ENCODE peak calls at places on chromosomes 16 and 17, in seven cellular contexts. J is IMR-90, F is HCT116, I is adrenal gland, C is body of pancreas, Q is uterus, H is ovary. U is an unnamed sample.

GRCh38 chr16:1374418-1375297 is 22.9 kb downstream of the GNPTG start:
- DNase-seq in J (no peak), F (no peak), I (no peak), C (no peak), Q (no peak), H (no peak), U (no peak)

GRCh38 chr16:22232277-22233049 is 26.4 kb downstream of the EEF2K start:
- DNase-seq in J (peak; percentile 72), F (peak; percentile 92), I (peak; percentile 15), C (peak; percentile 92), Q (no peak), H (no peak), U (no peak)

GRCh38 chr17:81447331-81447933 is 52.2 kb downstream of the BAHCC1 start:
- DNase-seq in J (no peak), F (no peak), I (no peak), C (no peak), Q (no peak), H (no peak), U (no peak)

GRCh38 chr17:57494446-57494845 is 238.1 kb downstream of the MSI2 start:
- DNase-seq in J (no peak), F (no peak), I (no peak), C (no peak), Q (no peak), H (no peak), U (no peak)

GRCh38 chr17:44111777-44112176 is 11.7 kb downstream of the HDAC5 start:
- DNase-seq in J (no peak), F (no peak), I (no peak), C (no peak), Q (no peak), H (peak; percentile 64), U (no peak)

GRCh38 chr17:7403043-7403901 is 625 bp downstream of the TMEM256 start:
- DNase-seq in J (no peak), F (peak; percentile 62), I (peak; percentile 84), C (peak; percentile 61), Q (peak; percentile 71), H (peak; percentile 70), U (no peak)

GRCh38 chr17:82358467-82359350 is at the start of gene TEX19:
- DNase-seq in J (no peak), F (no peak), I (no peak), C (no peak), Q (no peak), H (no peak), U (no peak)

GRCh38 chr17:4080686-4081085 is 62.1 kb downstream of the ZZEF1 start:
- DNase-seq in J (no peak), F (no peak), I (no peak), C (no peak), Q (no peak), H (no peak), U (no peak)

GRCh38 chr16:87794485-87795078 is 28.8 kb upstream of the KLHDC4 start:
- DNase-seq in J (no peak), F (no peak), I (no peak), C (no peak), Q (no peak), H (no peak), U (no peak)

GRCh38 chr16:84326545-84326944 is 31.9 kb downstream of the WFDC1 start:
- DNase-seq in J (no peak), F (no peak), I (no peak), C (no peak), Q (no peak), H (no peak), U (no peak)

GRCh38 chr16:52404546-52404945 is 142.4 kb downstream of the TOX3 start:
- DNase-seq in J (no peak), F (no peak), I (no peak), C (no peak), Q (no peak), H (no peak), U (no peak)

GRCh38 chr16:27867122-27868110 is 196.1 kb downstream of the GSG1L start:
- DNase-seq in J (peak; percentile 51), F (peak; percentile 86), I (peak; percentile 68), C (peak; percentile 45), Q (peak; percentile 13), H (no peak), U (no peak)

GRCh38 chr16:9681556-9681955 is 500.7 kb downstream of the GRIN2A start:
- DNase-seq in J (no peak), F (no peak), I (no peak), C (no peak), Q (no peak), H (no peak), U (no peak)

GRCh38 chr17:29642171-29642611 is 19.5 kb upstream of the CORO6 start:
- DNase-seq in J (no peak), F (no peak), I (no peak), C (no peak), Q (no peak), H (no peak), U (peak; percentile 94)

GRCh38 chr17:21214777-21215541 is 998 bp upstream of the TMEM11 start:
- DNase-seq in J (no peak), F (no peak), I (no peak), C (no peak), Q (peak; percentile 31), H (peak; percentile 48), U (no peak)

GRCh38 chr17:28363186-28363585 is 1.8 kb downstream of the SEBOX start:
- DNase-seq in J (no peak), F (no peak), I (no peak), C (no peak), Q (no peak), H (no peak), U (no peak)

GRCh38 chr16:86227801-86228200 is 282.5 kb upstream of the FOXF1 start:
- DNase-seq in J (peak; percentile 32), F (no peak), I (no peak), C (no peak), Q (no peak), H (no peak), U (no peak)

GRCh38 chr16:50498756-50499155 is 49.4 kb upstream of the NKD1 start:
- DNase-seq in J (no peak), F (no peak), I (no peak), C (no peak), Q (no peak), H (no peak), U (no peak)
- H3K9me3 ChIP-seq in J (no peaks in the 10 kb centered on the region), F (no peaks in the 10 kb centered on the region), I (no peaks in the 10 kb centered on the region), C (no peaks in the 10 kb centered on the region), Q (no peaks in the 10 kb centered on the region), H (no peaks in the 10 kb centered on the region), U (no peaks in the 10 kb centered on the region)

GRCh38 chr17:75877752-75878173 is 618 bp downstream of the TRIM47 start:
- DNase-seq in J (peak; percentile 71), F (no peak), I (peak; percentile 76), C (peak; percentile 86), Q (peak; percentile 68), H (peak; percentile 70), U (peak; percentile 42)
- TF ChIP-seq POLR2A in J (peak; percentile 32), F (peak; percentile 13), I (no peak), C (no peak), Q (no peak), H (peak; percentile 13), U (no peak)

GRCh38 chr16:11326737-11327276 is 18.5 kb upstream of the RMI2 start:
- DNase-seq in J (no peak), F (no peak), I (no peak), C (no peak), Q (no peak), H (no peak), U (no peak)

GRCh38 chr16:11327277-11328171 is 17.7 kb upstream of the RMI2 start:
- DNase-seq in J (no peak), F (no peak), I (no peak), C (no peak), Q (no peak), H (no peak), U (no peak)

GRCh38 chr16:11325404-11326083 is 19.7 kb upstream of the RMI2 start:
- DNase-seq in J (no peak), F (no peak), I (no peak), C (no peak), Q (no peak), H (no peak), U (no peak)

GRCh38 chr16:11328172-11329079 is 16.8 kb upstream of the RMI2 start:
- DNase-seq in J (peak; percentile 97), F (peak; percentile 62), I (peak; percentile 64), C (peak; percentile 37), Q (peak; percentile 91), H (peak; percentile 87), U (peak; percentile 35)

DNA sequence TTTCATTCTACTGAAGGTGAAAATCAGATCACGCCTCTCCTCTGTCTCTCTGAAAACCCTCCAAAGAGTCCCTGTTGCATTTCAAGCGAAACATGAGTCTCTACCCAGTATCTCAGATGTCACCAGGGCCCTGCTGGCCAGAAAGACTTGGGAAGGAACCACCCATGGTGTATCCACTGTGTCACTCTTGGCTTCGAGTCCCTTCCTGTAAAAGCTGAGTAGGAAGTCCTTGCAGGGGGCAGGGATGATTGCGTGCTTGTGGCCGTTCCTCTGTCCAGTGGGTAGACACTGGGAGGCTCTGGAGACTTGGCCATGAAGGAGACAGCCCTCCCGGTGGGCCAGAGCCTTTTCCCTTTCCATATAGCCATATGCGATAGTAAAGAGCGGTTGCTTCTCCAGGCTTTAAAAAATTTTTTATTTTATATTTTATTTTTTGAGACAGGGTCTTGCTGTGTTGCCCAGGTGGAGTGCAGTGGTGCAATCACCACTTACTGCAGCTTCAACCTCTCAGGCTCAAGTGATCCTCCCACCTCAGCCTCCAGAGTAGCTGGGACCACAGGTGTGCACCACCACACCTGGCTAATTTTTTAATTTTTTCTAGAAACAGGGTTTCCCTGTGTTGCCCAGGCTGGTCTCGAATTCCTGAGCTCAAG is 19.0 kb upstream of the RMI2 start:
- DNase-seq in J (no peak), F (no peak), I (peak; percentile 38), C (no peak), Q (no peak), H (no peak), U (no peak)
- H3K4me1 ChIP-seq in J (peaks cover 24% of the 10 kb centered on the region), F (peaks cover 27% of the 10 kb centered on the region), I (peaks cover 4% of the 10 kb centered on the region), C (no peaks in the 10 kb centered on the region), Q (peaks cover 7% of the 10 kb centered on the region), H (peaks cover 6% of the 10 kb centered on the region), U (peaks cover 7% of the 10 kb centered on the region)

GRCh38 chr16:35733278-35733965 is 2274.0 kb downstream of the TP53TG3F start:
- DNase-seq in J (no peak), F (no peak), I (no peak), C (no peak), Q (no peak), H (no peak), U (no peak)

GRCh38 chr16:35734728-35735402 is 2275.5 kb downstream of the TP53TG3F start:
- DNase-seq in J (no peak), F (no peak), I (no peak), C (no peak), Q (no peak), H (no peak), U (no peak)

GRCh38 chr16:35735403-35736251 is 2276.2 kb downstream of the TP53TG3F start:
- DNase-seq in J (no peak), F (no peak), I (no peak), C (no peak), Q (no peak), H (no peak), U (no peak)

GRCh38 chr16:35732046-35732810 is 2272.8 kb downstream of the TP53TG3F start:
- DNase-seq in J (no peak), F (no peak), I (no peak), C (no peak), Q (no peak), H (no peak), U (no peak)

GRCh38 chr16:35733971-35734702 is 2274.7 kb downstream of the TP53TG3F start:
- DNase-seq in J (no peak), F (no peak), I (no peak), C (no peak), Q (no peak), H (no peak), U (no peak)
- H3K9me3 ChIP-seq in J (peaks cover 12% of the 10 kb centered on the region), F (no peaks in the 10 kb centered on the region), I (no peaks in the 10 kb centered on the region), C (no peaks in the 10 kb centered on the region), Q (no peaks in the 10 kb centered on the region), H (no peaks in the 10 kb centered on the region), U (no peaks in the 10 kb centered on the region)